ENCODE peak calls at places on chromosomes 16 and 17, in eight cellular contexts. P, E, Z, R, Q, X, U and B are unnamed samples.

GRCh38 chr16:15466131-15466530 is 31.7 kb downstream of the BMERB1 start:
- DNase-seq in R (no peak), P (no peak), Q (no peak), Z (no peak), U (no peak), E (no peak), X (no peak), B (no peak)

GRCh38 chr17:77155125-77155524 is 14.4 kb downstream of the SEC14L1 start:
- DNase-seq in U (no peak), R (no peak), X (no peak), Z (no peak), Q (no peak), E (no peak), P (no peak), B (no peak)

GRCh38 chr17:32461853-32462617 is 17.7 kb downstream of the PSMD11 start:
- DNase-seq in R (no peak), Z (peak), X (peak), E (peak), Q (peak), P (no peak), U (peak), B (no peak)

GRCh38 chr17:1362964-1363363 is 37.1 kb downstream of the YWHAE start:
- DNase-seq in P (no peak), X (peak), Q (no peak), Z (no peak), U (peak), R (no peak), E (peak), B (no peak)

GRCh38 chr17:76515291-76515949 is 14.2 kb upstream of the RHBDF2 start:
- DNase-seq in Q (peak), Z (peak), E (peak), P (peak), R (no peak), U (peak), X (peak), B (peak)

GRCh38 chr17:2591040-2591640 is 2.3 kb upstream of the PAFAH1B1 start:
- DNase-seq in Z (no peak), Q (no peak), P (no peak), U (no peak), R (no peak), X (no peak), E (no peak), B (no peak)

GRCh38 chr16:10822702-10823101 is 4.1 kb upstream of the TVP23A start:
- DNase-seq in E (no peak), Z (no peak), P (no peak), Q (no peak), X (no peak), R (no peak), U (no peak), B (no peak)

GRCh38 chr16:84841787-84842300 is 22.1 kb downstream of the CRISPLD2 start:
- DNase-seq in Z (no peak), X (no peak), R (no peak), P (no peak), Q (no peak), U (no peak), E (no peak), B (no peak)

GRCh38 chr17:78343099-78343432 is 16.8 kb downstream of the SOCS3 start:
- DNase-seq in X (peak), Z (peak), R (no peak), U (peak), Q (peak), E (peak), P (peak), B (peak)

GRCh38 chr16:69126221-69126620 is 6.2 kb downstream of the CHTF8 start:
- DNase-seq in U (no peak), E (no peak), Q (no peak), Z (no peak), R (no peak), X (no peak), P (no peak), B (no peak)

GRCh38 chr17:61414141-61414935 is 14.7 kb downstream of the TBX2 start:
- DNase-seq in X (peak), P (no peak), U (no peak), Q (no peak), R (no peak), Z (no peak), E (peak), B (peak)

GRCh38 chr17:8844229-8845218 is 22.9 kb downstream of the PIK3R6 start:
- DNase-seq in E (no peak), R (no peak), Q (no peak), Z (no peak), X (no peak), U (no peak), P (no peak), B (no peak)

GRCh38 chr17:48528153-48528912 is 2.5 kb downstream of the HOXB1 start:
- DNase-seq in P (no peak), Z (no peak), X (no peak), E (no peak), Q (no peak), U (no peak), R (no peak), B (no peak)

GRCh38 chr17:82866521-82867214 is 26.8 kb upstream of the ZNF750 start:
- DNase-seq in Z (peak), P (peak), U (peak), X (peak), E (peak), R (no peak), Q (peak), B (peak)

GRCh38 chr17:33987162-33987561 is 267.9 kb upstream of the CCL2 start:
- DNase-seq in R (no peak), Z (no peak), U (no peak), Q (no peak), E (no peak), X (no peak), P (no peak), B (no peak)

GRCh38 chr16:21005008-21005407 is 104.4 kb downstream of the LYRM1 start:
- DNase-seq in R (no peak), P (no peak), E (no peak), U (no peak), Q (no peak), Z (no peak), X (no peak), B (no peak)

GRCh38 chr17:2405247-2405926 is 4.5 kb upstream of the MNT start:
- DNase-seq in P (peak), Q (peak), R (no peak), X (peak), U (peak), E (peak), Z (peak), B (peak)

GRCh38 chr16:79272141-79272577 is 328.4 kb downstream of the MAF start:
- DNase-seq in P (no peak), X (no peak), E (no peak), Z (no peak), Q (no peak), U (no peak), R (no peak), B (no peak)

GRCh38 chr16:6682142-6682811 is 650.4 kb upstream of the RBFOX1 start:
- DNase-seq in Z (no peak), U (no peak), E (no peak), X (no peak), R (peak), P (no peak), Q (no peak), B (no peak)

GRCh38 chr16:68069511-68070248 is 15.5 kb upstream of the NFATC3 start:
- DNase-seq in R (no peak), Z (no peak), E (no peak), U (no peak), P (no peak), X (no peak), Q (no peak), B (no peak)

GRCh38 chr16:48117217-48118105 is 38.3 kb downstream of the ABCC12 start:
- DNase-seq in P (no peak), Z (peak), E (peak), X (peak), R (peak), Q (no peak), U (peak), B (peak)

GRCh38 chr16:11024333-11025053 is 80.1 kb downstream of the CLEC16A start:
- DNase-seq in U (no peak), Q (no peak), R (no peak), P (no peak), Z (no peak), E (no peak), X (no peak), B (no peak)

GRCh38 chr16:57345021-57345420 is 13.6 kb upstream of the CCL22 start:
- DNase-seq in Z (no peak), P (no peak), E (no peak), R (no peak), X (no peak), U (no peak), Q (no peak), B (no peak)

GRCh38 chr17:8724451-8724850 is 20.2 kb downstream of the CCDC42 start:
- DNase-seq in Z (no peak), Q (no peak), U (no peak), R (no peak), E (no peak), P (no peak), X (no peak), B (no peak)

GRCh38 chr17:65527381-65527780 is 34.1 kb downstream of the AXIN2 start:
- DNase-seq in X (no peak), E (no peak), P (no peak), U (no peak), R (no peak), Z (no peak), Q (no peak), B (no peak)

GRCh38 chr16:51637744-51638100 is 486.7 kb upstream of the SALL1 start:
- DNase-seq in X (peak), P (no peak), E (peak), Q (no peak), U (peak), R (no peak), Z (no peak), B (no peak)

GRCh38 chr17:74601944-74602572 is 10.0 kb upstream of the CD300LD start:
- DNase-seq in X (peak), R (peak), Q (no peak), Z (peak), P (peak), E (peak), U (peak), B (peak)

GRCh38 chr16:28597692-28598261 is 927 bp upstream of the SULT1A2 start:
- DNase-seq in E (peak), Q (peak), P (no peak), X (no peak), Z (no peak), R (no peak), U (no peak), B (no peak)

GRCh38 chr16:2195316-2196161 is 866 bp downstream of the CASKIN1 start:
- DNase-seq in P (no peak), X (no peak), R (no peak), U (no peak), Z (no peak), E (no peak), Q (no peak), B (no peak)

GRCh38 chr16:60682219-60682618 is 1354.0 kb downstream of the CDH8 start:
- DNase-seq in U (no peak), Z (no peak), P (no peak), E (no peak), X (no peak), Q (no peak), R (no peak), B (no peak)

GRCh38 chr17:17079336-17079735 is 37.1 kb downstream of the MPRIP start:
- DNase-seq in U (no peak), P (no peak), R (no peak), X (no peak), Q (no peak), Z (no peak), E (no peak), B (no peak)

GRCh38 chr17:62666061-62666800 is 38.8 kb downstream of the MRC2 start:
- DNase-seq in E (no peak), R (no peak), P (no peak), X (no peak), Q (no peak), U (no peak), Z (no peak), B (no peak)